ENCODE peak calls at places on chromosome 10, in four cellular contexts. F, D, G and X are unnamed samples.

GRCh38 chr10:50622497-50623298 is 1.1 kb downstream of the SGMS1 start:
- DNase-seq in F (peak; percentile 68), D (peak; percentile 8), G (peak; percentile 64), X (peak; percentile 73)

GRCh38 chr10:95552680-95553342 is 8.4 kb downstream of the SORBS1 start:
- DNase-seq in F (no peak), D (no peak), G (no peak), X (no peak)

GRCh38 chr10:36681751-36682633 is 443.4 kb upstream of the ANKRD30A start:
- DNase-seq in F (no peak), D (no peak), G (no peak), X (no peak)

GRCh38 chr10:121734517-121735137 is 136.4 kb upstream of the FGFR2 start:
- DNase-seq in F (no peak), D (no peak), G (no peak), X (no peak)

GRCh38 chr10:85642421-85643170 is 724.0 kb downstream of the GRID1 start:
- DNase-seq in F (no peak), D (no peak), G (no peak), X (no peak)

GRCh38 chr10:126902157-126902556 is 3.1 kb upstream of the DOCK1 start:
- DNase-seq in F (no peak), D (no peak), G (no peak), X (no peak)

GRCh38 chr10:17349717-17350116 is 104.7 kb downstream of the ST8SIA6 start:
- DNase-seq in F (no peak), D (no peak), G (no peak), X (no peak)

GRCh38 chr10:6247041-6247712 is 44.4 kb downstream of the PFKFB3 start:
- DNase-seq in F (no peak), D (no peak), G (no peak), X (no peak)

GRCh38 chr10:57699944-57700343 is 567.8 kb downstream of the IPMK start:
- DNase-seq in F (no peak), D (no peak), G (no peak), X (no peak)

GRCh38 chr10:26881600-26882331 is 21.0 kb upstream of the ABI1 start:
- DNase-seq in F (no peak), D (no peak), G (no peak), X (no peak)

GRCh38 chr10:117170244-117170643 is 27.0 kb upstream of the KCNK18 start:
- DNase-seq in F (no peak), D (no peak), G (no peak), X (no peak)

GRCh38 chr10:85868627-85869499 is 497.7 kb downstream of the GRID1 start:
- DNase-seq in F (no peak), D (no peak), G (no peak), X (no peak)

GRCh38 chr10:104581884-104582603 is 59.0 kb upstream of the SORCS3 start:
- DNase-seq in F (no peak), D (no peak), G (no peak), X (no peak)

GRCh38 chr10:712089-712488 is 22.6 kb upstream of the DIP2C start:
- DNase-seq in F (no peak), D (no peak), G (no peak), X (no peak)

GRCh38 chr10:47082055-47082784 is 171.0 kb downstream of the PTPN20 start:
- DNase-seq in F (no peak), D (no peak), G (no peak), X (no peak)

GRCh38 chr10:46556515-46557318 is at the start of gene GPRIN2:
- DNase-seq in F (peak; percentile 89), D (no peak), G (peak; percentile 53), X (peak; percentile 21)

GRCh38 chr10:17200885-17201164 is 647 bp downstream of the TRDMT1 start:
- DNase-seq in F (no peak), D (peak; percentile 10), G (peak; percentile 49), X (peak; percentile 68)

GRCh38 chr10:75512534-75512933 is 81.1 kb downstream of the LRMDA start:
- DNase-seq in F (no peak), D (no peak), G (no peak), X (no peak)

GRCh38 chr10:66788142-66788541 is 137.7 kb upstream of the LRRTM3 start:
- DNase-seq in F (no peak), D (no peak), G (no peak), X (no peak)
- H3K27ac ChIP-seq in F (no peak overlapping the region), D (no peak overlapping the region), G (no peak overlapping the region), X (no peak overlapping the region)

GRCh38 chr10:93476756-93477155 is 5.4 kb downstream of the MYOF start:
- DNase-seq in F (no peak), D (no peak), G (no peak), X (no peak)
- H3K4me1 ChIP-seq in F (peaks cover 67% of the 10 kb centered on the region), D (peaks cover under 1% of the 10 kb centered on the region), G (no peaks in the 10 kb centered on the region), X (peaks cover 52% of the 10 kb centered on the region)

GRCh38 chr10:71963351-71963755 is 842 bp upstream of the CHST3 start:
- DNase-seq in F (no peak), D (no peak), G (peak; percentile 85), X (peak; percentile 92)
- H3K27ac ChIP-seq in F (peak overlapping the region; percentile 83), D (no peak overlapping the region), G (peak overlapping the region; percentile 99), X (peak overlapping the region; percentile 94)

GRCh38 chr10:84331091-84331490 is 2.7 kb downstream of the CCSER2 start:
- DNase-seq in F (no peak), D (no peak), G (no peak), X (no peak)

GRCh38 chr10:84334806-84335205 is 6.4 kb downstream of the CCSER2 start:
- DNase-seq in F (no peak), D (no peak), G (no peak), X (no peak)

GRCh38 chr10:84335516-84335915 is 7.1 kb downstream of the CCSER2 start:
- DNase-seq in F (no peak), D (no peak), G (no peak), X (no peak)

GRCh38 chr10:84336406-84336805 is 8.0 kb downstream of the CCSER2 start:
- DNase-seq in F (no peak), D (no peak), G (no peak), X (no peak)

GRCh38 chr10:84333864-84334451 is 5.6 kb downstream of the CCSER2 start:
- DNase-seq in F (no peak), D (peak; percentile 58), G (no peak), X (no peak)
- H3K4me1 ChIP-seq in F (peaks cover 56% of the 10 kb centered on the region), D (peaks cover 66% of the 10 kb centered on the region), G (peaks cover 60% of the 10 kb centered on the region), X (no peaks in the 10 kb centered on the region)